ENCODE peak calls at places on chromosomes 2 and 18, in five cellular contexts. Y is heart right ventricle, R is breast epithelium, K is pancreas, N is bronchial epithelial cell. Q is an unnamed sample. For H3K27me3, the result is how much of the 10 kb centered on the place peaks cover.

GRCh38 chr2:46837112-46837454 is 78.5 kb downstream of the MCFD2 start:
- DNase-seq in Y (no peak), R (no peak), K (no peak), N (no peak), Q (no peak)

GRCh38 chr2:202378661-202379338 is 2.7 kb downstream of the BMPR2 start:
- DNase-seq in Y (no peak), R (no peak), K (no peak), N (no peak), Q (no peak)

GRCh38 chr2:65969161-65969560 is 465.8 kb upstream of the MEIS1 start:
- DNase-seq in Y (no peak), R (no peak), K (peak), N (no peak), Q (no peak)

GRCh38 chr2:119741001-119741400 is 18.7 kb upstream of the PTPN4 start:
- DNase-seq in Y (no peak), R (no peak), K (no peak), N (no peak), Q (no peak)

GRCh38 chr2:42084231-42084671 is 36.4 kb downstream of the PKDCC start:
- DNase-seq in Y (no peak), R (no peak), K (no peak), N (no peak), Q (no peak)

GRCh38 chr2:7119504-7119835 is 202.3 kb downstream of the RNF144A start:
- DNase-seq in Y (no peak), R (no peak), K (no peak), N (no peak), Q (no peak)

GRCh38 chr2:169131587-169132512 is 62.5 kb downstream of the DHRS9 start:
- DNase-seq in Y (no peak), R (no peak), K (no peak), N (peak), Q (no peak)

GRCh38 chr2:163733301-163733938 is 2.4 kb downstream of the FIGN start:
- DNase-seq in Y (peak), R (no peak), K (no peak), N (no peak), Q (no peak)

GRCh38 chr2:219452361-219453317 is 18.0 kb downstream of the SPEG start:
- DNase-seq in Y (peak), R (peak), K (no peak), N (peak), Q (no peak)

GRCh38 chr2:239928457-239929350 is 96.4 kb downstream of the NDUFA10 start:
- DNase-seq in Y (peak), R (peak), K (peak), N (no peak), Q (no peak)

DNA sequence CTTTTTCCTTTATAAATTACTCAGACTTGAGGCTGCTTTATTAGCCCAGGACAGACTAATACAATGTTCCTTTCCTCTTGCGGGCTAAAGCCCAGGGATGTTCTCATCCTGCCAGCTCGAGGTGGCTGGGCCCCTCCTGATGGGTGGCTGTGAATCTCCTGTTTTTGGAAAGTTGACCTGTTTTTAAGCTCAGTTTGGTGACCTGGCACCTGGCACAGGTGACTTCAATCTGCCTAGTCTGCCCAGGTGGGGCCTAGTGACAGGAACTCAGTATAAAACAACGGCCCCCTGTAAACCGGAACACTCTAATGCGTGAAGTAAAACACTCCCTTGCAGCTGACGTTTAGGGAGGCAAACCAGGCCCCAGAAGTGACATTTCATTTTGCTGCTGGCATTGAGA is 92.7 kb upstream of the SNTG2 start:
- DNase-seq in Y (no peak), R (no peak), K (no peak), N (no peak), Q (no peak)
- H3K27me3 ChIP-seq in Y (under half), R (under half), K (under half), N (under half), Q (under half)

DNA sequence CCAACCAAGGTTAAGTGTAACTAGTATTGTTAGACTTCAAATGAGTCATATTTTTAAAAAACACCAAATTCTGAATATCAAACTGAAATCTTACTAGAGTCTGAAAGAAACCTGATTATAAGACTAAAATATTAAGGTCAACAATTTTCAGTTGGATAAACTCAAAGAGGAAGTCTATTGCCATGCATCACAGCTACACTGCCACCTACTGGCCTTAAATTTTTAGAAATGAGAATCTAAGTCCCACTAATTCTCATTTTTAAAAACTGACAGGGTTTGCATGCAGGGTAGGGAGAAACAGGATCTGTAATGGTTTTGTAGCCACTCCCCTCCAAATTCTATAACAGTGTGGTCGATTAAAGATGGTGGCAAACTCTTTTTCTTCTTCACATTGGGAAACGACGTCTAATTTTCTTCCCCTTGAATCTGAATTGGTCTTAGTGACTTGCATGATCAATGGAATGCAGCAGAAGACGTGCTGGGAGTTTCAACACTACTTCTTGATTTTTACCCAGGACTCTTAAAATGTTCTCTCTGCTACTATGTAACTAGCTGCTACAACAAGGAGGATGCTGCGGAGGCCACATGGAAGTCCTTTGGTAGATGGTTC is 176.1 kb upstream of the SESTD1 start:
- DNase-seq in Y (no peak), R (no peak), K (no peak), N (peak), Q (peak)
- TF ChIP-seq CTCF in Y (no peak), R (peak), K (peak), N (peak), Q (peak)

GRCh38 chr2:232875256-232876070 is 5.4 kb downstream of the SNORC start:
- DNase-seq in Y (no peak), R (no peak), K (no peak), N (no peak), Q (no peak)

GRCh38 chr2:232878855-232879617 is 9.0 kb downstream of the SNORC start:
- DNase-seq in Y (no peak), R (peak), K (no peak), N (no peak), Q (no peak)

GRCh38 chr2:232876071-232876977 is 6.3 kb downstream of the SNORC start:
- DNase-seq in Y (no peak), R (peak), K (no peak), N (no peak), Q (peak)

GRCh38 chr2:232877940-232878511 is 8.0 kb downstream of the SNORC start:
- DNase-seq in Y (no peak), R (peak), K (no peak), N (no peak), Q (no peak)

GRCh38 chr2:232876978-232877441 is 6.9 kb downstream of the SNORC start:
- DNase-seq in Y (no peak), R (peak), K (no peak), N (no peak), Q (no peak)
- H3K4me3 ChIP-seq in Y (peak), R (peak), K (no peak), N (peak), Q (peak)

DNA sequence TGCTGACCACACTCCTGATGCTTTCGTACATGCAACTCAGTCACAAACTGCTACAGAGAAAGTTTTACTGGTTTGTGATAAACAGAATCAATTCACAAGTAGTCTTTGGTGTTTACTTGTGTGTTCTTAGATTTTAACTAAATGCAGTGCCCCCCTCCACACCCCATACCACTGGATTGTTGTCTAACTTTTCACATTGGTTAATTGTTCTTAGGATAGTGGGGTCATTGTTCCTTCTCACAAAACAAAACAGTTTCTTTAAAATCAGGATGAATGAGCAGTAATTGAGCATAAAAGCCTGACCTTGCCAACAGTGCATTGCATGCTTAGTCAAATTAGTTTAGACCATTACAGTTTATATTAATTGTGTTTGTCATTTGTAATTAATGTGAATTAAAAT is 14.1 kb upstream of the PNPT1 start:
- DNase-seq in Y (no peak), R (no peak), K (no peak), N (no peak), Q (no peak)
- H3K27me3 ChIP-seq in Y (under half), R (under half), K (under half), N (under half), Q (under half)

DNA sequence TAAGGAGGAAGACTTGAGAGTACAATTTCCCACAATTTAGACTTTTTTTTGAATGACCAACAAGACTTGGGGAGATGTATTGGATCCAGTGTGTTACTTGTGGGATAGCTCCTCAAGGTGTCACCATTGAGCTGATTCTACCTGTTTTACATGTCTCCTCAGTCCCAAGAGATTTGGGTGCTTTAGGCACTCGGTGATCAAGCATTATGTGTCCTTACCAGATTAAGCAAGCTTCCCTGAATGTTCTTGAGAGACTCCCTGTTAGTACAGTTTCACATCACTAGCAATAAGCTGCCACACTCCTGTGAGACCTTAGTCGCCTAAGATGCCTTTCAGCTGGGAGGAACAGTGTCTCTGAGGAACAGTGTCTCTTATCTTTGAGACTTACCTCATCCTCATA is 384.3 kb upstream of the SYT4 start:
- DNase-seq in Y (no peak), R (no peak), K (no peak), N (peak), Q (no peak)
- TF ChIP-seq CTCF in Y (no peak), R (peak), K (peak), N (peak), Q (peak)

Q was measured in GM06990.